ENCODE peak calls at places on chromosome 18, in five cellular contexts. I is neural progenitor cell; O is AG04450; P is CD8-positive, alpha-beta T cell; W is ovary. X is an unnamed sample.

GRCh38 chr18:35688757-35689156 is 107.2 kb downstream of the GALNT1 start:
- DNase-seq in I (no peak), O (no peak), P (no peak), W (no peak), X (no peak)

GRCh38 chr18:30432349-30432748 is 610.2 kb downstream of the DSC3 start:
- DNase-seq in I (no peak), O (no peak), P (no peak), W (no peak), X (no peak)

GRCh38 chr18:78713726-78714125 is 265.9 kb upstream of the SALL3 start:
- DNase-seq in I (no peak), O (no peak), P (no peak), W (no peak), X (no peak)

GRCh38 chr18:12750076-12750707 is 47.4 kb downstream of the PSMG2 start:
- DNase-seq in I (no peak), O (no peak), P (no peak), W (no peak), X (no peak)

GRCh38 chr18:27921904-27922541 is 254.9 kb downstream of the CDH2 start:
- DNase-seq in I (peak; percentile 26), O (peak; percentile 11), P (no peak), W (no peak), X (no peak)

GRCh38 chr18:40911582-40912254 is 1043.3 kb upstream of the PIK3C3 start:
- DNase-seq in I (no peak), O (peak; percentile 33), P (no peak), W (no peak), X (no peak)

GRCh38 chr18:154151-154550 is 4.2 kb upstream of the USP14 start:
- DNase-seq in I (no peak), O (no peak), P (no peak), W (no peak), X (no peak)

GRCh38 chr18:32889620-32890593 is 117.1 kb upstream of the KLHL14 start:
- DNase-seq in I (peak; percentile 66), O (no peak), P (no peak), W (no peak), X (no peak)

GRCh38 chr18:35672897-35673296 is 91.4 kb downstream of the GALNT1 start:
- DNase-seq in I (no peak), O (peak; percentile 3), P (no peak), W (no peak), X (no peak)

GRCh38 chr18:72056171-72056570 is 488.0 kb downstream of the CBLN2 start:
- DNase-seq in I (no peak), O (no peak), P (no peak), W (no peak), X (no peak)

GRCh38 chr18:61929881-61930640 is 37.3 kb upstream of the RNF152 start:
- DNase-seq in I (no peak), O (no peak), P (no peak), W (no peak), X (no peak)

GRCh38 chr18:68991281-68991680 is 193.4 kb downstream of the CCDC102B start:
- DNase-seq in I (no peak), O (no peak), P (no peak), W (no peak), X (no peak)

GRCh38 chr18:11176416-11176815 is 27.0 kb upstream of the PIEZO2 start:
- DNase-seq in I (no peak), O (peak; percentile 16), P (no peak), W (no peak), X (no peak)

GRCh38 chr18:22838639-22839487 is 94.3 kb upstream of the RBBP8 start:
- DNase-seq in I (no peak), O (no peak), P (no peak), W (no peak), X (no peak)

GRCh38 chr18:69636529-69637301 is 236.0 kb downstream of the DOK6 start:
- DNase-seq in I (peak; percentile 33), O (no peak), P (no peak), W (no peak), X (no peak)

GRCh38 chr18:79948719-79949411 is 2.6 kb downstream of the SLC66A2 start:
- DNase-seq in I (no peak), O (no peak), P (no peak), W (peak; percentile 12), X (no peak)

GRCh38 chr18:68848242-68848641 is 50.4 kb downstream of the CCDC102B start:
- DNase-seq in I (no peak), O (no peak), P (no peak), W (no peak), X (no peak)

GRCh38 chr18:76232813-76233212 is 262.2 kb downstream of the ZNF516 start:
- DNase-seq in I (no peak), O (no peak), P (no peak), W (no peak), X (no peak)

GRCh38 chr18:72541871-72542690 is 2.1 kb downstream of the CBLN2 start:
- DNase-seq in I (peak; percentile 65), O (no peak), P (no peak), W (no peak), X (no peak)

GRCh38 chr18:41828137-41828536 is 126.9 kb upstream of the PIK3C3 start:
- DNase-seq in I (no peak), O (no peak), P (no peak), W (no peak), X (no peak)

GRCh38 chr18:23673725-23674124 is 11.0 kb upstream of the ANKRD29 start:
- DNase-seq in I (no peak), O (no peak), P (no peak), W (no peak), X (no peak)

GRCh38 chr18:22539045-22539444 is 121.3 kb upstream of the CTAGE1 start:
- DNase-seq in I (no peak), O (no peak), P (no peak), W (no peak), X (no peak)

GRCh38 chr18:55300469-55301195 is 287.4 kb downstream of the TCF4 start:
- DNase-seq in I (no peak), O (no peak), P (no peak), W (no peak), X (no peak)

GRCh38 chr18:54215069-54215468 is 9.4 kb downstream of the MBD2 start:
- DNase-seq in I (no peak), O (peak; percentile 46), P (no peak), W (no peak), X (no peak)

GRCh38 chr18:3454365-3455089 is 4.6 kb downstream of the TGIF1 start:
- DNase-seq in I (peak; percentile 76), O (no peak), P (peak; percentile 23), W (no peak), X (peak; percentile 35)

GRCh38 chr18:63082661-63083531 is 236.7 kb downstream of the BCL2 start:
- DNase-seq in I (no peak), O (no peak), P (no peak), W (no peak), X (no peak)

GRCh38 chr18:75060185-75060584 is 148.8 kb downstream of the PTGR3 start:
- DNase-seq in I (no peak), O (no peak), P (no peak), W (no peak), X (no peak)

GRCh38 chr18:61414116-61414515 is 80.9 kb downstream of the CDH20 start:
- DNase-seq in I (no peak), O (no peak), P (no peak), W (no peak), X (no peak)

GRCh38 chr18:54690198-54690597 is 99.2 kb downstream of the DYNAP start:
- DNase-seq in I (no peak), O (no peak), P (no peak), W (no peak), X (no peak)

GRCh38 chr18:22637787-22638186 is 220.1 kb upstream of the CTAGE1 start:
- DNase-seq in I (no peak), O (peak; percentile 43), P (no peak), W (no peak), X (no peak)

DNA sequence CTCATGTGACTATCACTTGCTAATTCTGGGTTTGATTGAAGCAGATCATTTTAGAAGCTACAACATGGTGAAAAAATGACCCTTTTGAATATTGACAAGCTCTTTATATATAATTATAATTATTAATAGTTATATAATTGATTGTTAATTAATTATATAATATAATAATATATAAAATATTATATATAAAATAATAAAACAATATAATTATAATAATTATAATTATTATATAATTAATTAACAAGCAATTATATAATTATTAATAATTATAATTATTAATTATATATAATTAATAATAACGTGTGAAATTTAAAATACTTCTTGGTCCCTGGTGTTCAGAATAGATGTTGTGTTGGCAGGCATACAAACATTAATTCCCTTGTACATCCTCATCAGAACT is 404.1 kb upstream of the CDH19 start:
- DNase-seq in I (no peak), O (no peak), P (no peak), W (no peak), X (no peak)
- H3K27ac ChIP-seq in I (no peak overlapping the region), O (no peak overlapping the region), P (no peak overlapping the region), W (no peak overlapping the region), X (no peak overlapping the region)

GRCh38 chr18:9237982-9238381 is 96.6 kb upstream of the TWSG1 start:
- DNase-seq in I (no peak), O (no peak), P (no peak), W (no peak), X (no peak)

GRCh38 chr18:9240270-9240669 is 94.3 kb upstream of the TWSG1 start:
- DNase-seq in I (no peak), O (no peak), P (no peak), W (no peak), X (no peak)

GRCh38 chr18:9239708-9240107 is 94.9 kb upstream of the TWSG1 start:
- DNase-seq in I (no peak), O (no peak), P (no peak), W (no peak), X (no peak)

GRCh38 chr18:9244376-9244775 is 90.2 kb upstream of the TWSG1 start:
- DNase-seq in I (no peak), O (no peak), P (no peak), W (no peak), X (no peak)

DNA sequence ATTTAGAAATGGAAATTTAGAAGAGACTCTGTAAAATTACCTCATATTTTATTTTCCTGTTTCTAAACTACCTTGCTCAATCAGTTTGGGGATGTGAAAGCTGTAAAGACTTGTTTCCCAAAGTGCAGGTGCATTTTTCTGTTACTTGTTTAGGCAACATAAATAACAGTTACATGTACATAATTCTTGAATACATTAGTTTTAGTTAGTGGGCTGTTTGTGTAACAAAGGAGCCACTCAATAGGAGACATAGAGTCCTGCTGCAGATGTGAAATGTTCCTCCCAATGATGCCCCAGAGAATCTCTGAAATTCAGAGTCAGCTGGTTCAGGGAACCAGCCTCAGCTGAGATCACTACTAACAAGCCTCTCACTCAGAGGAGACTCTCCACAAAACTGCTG is 91.6 kb upstream of the TWSG1 start:
- DNase-seq in I (no peak), O (no peak), P (no peak), W (no peak), X (no peak)
- H3K27ac ChIP-seq in I (no peak overlapping the region), O (no peak overlapping the region), P (no peak overlapping the region), W (no peak overlapping the region), X (no peak overlapping the region)

DNA sequence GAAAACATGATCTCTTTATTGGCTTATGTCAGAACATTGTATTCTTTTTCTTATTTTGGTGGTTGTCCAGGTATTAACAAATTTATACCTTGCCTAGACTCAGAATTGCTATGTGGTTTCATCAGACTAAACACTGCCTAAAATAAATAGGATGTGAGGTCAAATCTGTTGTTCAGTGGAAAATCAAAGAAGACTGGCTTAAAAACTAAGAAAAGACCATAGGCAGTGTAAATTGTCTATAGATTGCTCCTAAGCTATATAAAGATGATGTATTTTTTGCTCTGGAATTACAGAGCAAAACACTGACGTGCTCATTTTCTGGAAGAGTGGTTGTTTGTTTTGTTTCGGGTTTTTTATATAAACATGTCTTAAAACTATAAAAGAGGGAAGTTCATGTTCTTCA is 266.1 kb downstream of the ALPK2 start:
- DNase-seq in I (no peak), O (no peak), P (no peak), W (no peak), X (no peak)
- H3K27ac ChIP-seq in I (no peak overlapping the region), O (peak overlapping the region; percentile 96), P (no peak overlapping the region), W (no peak overlapping the region), X (peak overlapping the region; percentile 50)

GRCh38 chr18:10101729-10102128 is 187.9 kb downstream of the VAPA start:
- DNase-seq in I (no peak), O (no peak), P (no peak), W (no peak), X (no peak)
- H3K27ac ChIP-seq in I (no peak overlapping the region), O (no peak overlapping the region), P (no peak overlapping the region), W (no peak overlapping the region), X (no peak overlapping the region)